ENCODE peak calls at places on chromosome 6, in nine cellular contexts. One of them, this sample, is unnamed. For H3K27me3, the result is how much of the 10 kb centered on the place peaks cover.

GRCh38 chr6:57021086-57021720 is 25.3 kb upstream of the KIAA1586 start:
- DNase-seq in PC-9: no peak
- DNase-seq in mammary epithelial cell: peak
- DNase-seq in fibroblast of lung: peak
- DNase-seq in MM.1S: peak
- DNase-seq in IMR-90: peak
- DNase-seq in hepatocyte: peak
- DNase-seq in endothelial cell of umbilical vein: peak
- DNase-seq in H9: no peak
- DNase-seq in this sample: no peak

GRCh38 chr6:157272866-157273755 is 50.2 kb downstream of the TMEM242 start:
- DNase-seq in PC-9: no peak
- DNase-seq in mammary epithelial cell: no peak
- DNase-seq in fibroblast of lung: no peak
- DNase-seq in MM.1S: no peak
- DNase-seq in IMR-90: no peak
- DNase-seq in hepatocyte: no peak
- DNase-seq in endothelial cell of umbilical vein: no peak
- DNase-seq in H9: peak
- DNase-seq in this sample: peak

GRCh38 chr6:10414766-10415592 is at the start of gene TFAP2A:
- DNase-seq in PC-9: peak
- DNase-seq in mammary epithelial cell: peak
- DNase-seq in fibroblast of lung: peak
- DNase-seq in MM.1S: no peak
- DNase-seq in IMR-90: peak
- DNase-seq in hepatocyte: peak
- DNase-seq in endothelial cell of umbilical vein: no peak
- DNase-seq in H9: peak
- DNase-seq in this sample: peak

GRCh38 chr6:75600694-75601265 is 900 bp upstream of the SENP6 start:
- DNase-seq in PC-9: no peak
- DNase-seq in mammary epithelial cell: peak
- DNase-seq in fibroblast of lung: no peak
- DNase-seq in MM.1S: peak
- DNase-seq in IMR-90: no peak
- DNase-seq in hepatocyte: no peak
- DNase-seq in endothelial cell of umbilical vein: peak
- DNase-seq in H9: no peak
- DNase-seq in this sample: no peak

GRCh38 chr6:163679012-163679660 is 264.6 kb downstream of the QKI start:
- DNase-seq in PC-9: no peak
- DNase-seq in mammary epithelial cell: no peak
- DNase-seq in fibroblast of lung: no peak
- DNase-seq in MM.1S: no peak
- DNase-seq in IMR-90: no peak
- DNase-seq in hepatocyte: no peak
- DNase-seq in endothelial cell of umbilical vein: no peak
- DNase-seq in H9: no peak
- DNase-seq in this sample: no peak

GRCh38 chr6:168815229-168815628 is 374.2 kb downstream of the SMOC2 start:
- DNase-seq in PC-9: no peak
- DNase-seq in mammary epithelial cell: no peak
- DNase-seq in fibroblast of lung: no peak
- DNase-seq in MM.1S: no peak
- DNase-seq in IMR-90: no peak
- DNase-seq in hepatocyte: no peak
- DNase-seq in endothelial cell of umbilical vein: no peak
- DNase-seq in H9: no peak
- DNase-seq in this sample: no peak

GRCh38 chr6:143160439-143161220 is 99.9 kb downstream of the AIG1 start:
- DNase-seq in PC-9: no peak
- DNase-seq in mammary epithelial cell: no peak
- DNase-seq in fibroblast of lung: no peak
- DNase-seq in MM.1S: no peak
- DNase-seq in IMR-90: no peak
- DNase-seq in hepatocyte: no peak
- DNase-seq in endothelial cell of umbilical vein: no peak
- DNase-seq in H9: no peak
- DNase-seq in this sample: no peak

GRCh38 chr6:48212501-48212900 is 101.5 kb upstream of the PTCHD4 start:
- DNase-seq in PC-9: no peak
- DNase-seq in mammary epithelial cell: no peak
- DNase-seq in fibroblast of lung: no peak
- DNase-seq in MM.1S: no peak
- DNase-seq in IMR-90: no peak
- DNase-seq in hepatocyte: no peak
- DNase-seq in endothelial cell of umbilical vein: no peak
- DNase-seq in H9: no peak
- DNase-seq in this sample: no peak

GRCh38 chr6:116375262-116375661 is 4.5 kb downstream of the DSE start:
- DNase-seq in PC-9: no peak
- DNase-seq in mammary epithelial cell: no peak
- DNase-seq in fibroblast of lung: no peak
- DNase-seq in MM.1S: no peak
- DNase-seq in IMR-90: no peak
- DNase-seq in hepatocyte: no peak
- DNase-seq in endothelial cell of umbilical vein: no peak
- DNase-seq in H9: no peak
- DNase-seq in this sample: no peak

GRCh38 chr6:116376149-116376548 is 5.4 kb downstream of the DSE start:
- DNase-seq in PC-9: no peak
- DNase-seq in mammary epithelial cell: peak
- DNase-seq in fibroblast of lung: no peak
- DNase-seq in MM.1S: no peak
- DNase-seq in IMR-90: no peak
- DNase-seq in hepatocyte: no peak
- DNase-seq in endothelial cell of umbilical vein: no peak
- DNase-seq in H9: no peak
- DNase-seq in this sample: no peak

GRCh38 chr6:116374586-116374985 is 3.8 kb downstream of the DSE start:
- DNase-seq in PC-9: no peak
- DNase-seq in mammary epithelial cell: no peak
- DNase-seq in fibroblast of lung: no peak
- DNase-seq in MM.1S: no peak
- DNase-seq in IMR-90: no peak
- DNase-seq in hepatocyte: no peak
- DNase-seq in endothelial cell of umbilical vein: no peak
- DNase-seq in H9: no peak
- DNase-seq in this sample: no peak

GRCh38 chr6:116373300-116373699 is 2.6 kb downstream of the DSE start:
- DNase-seq in PC-9: no peak
- DNase-seq in mammary epithelial cell: peak
- DNase-seq in fibroblast of lung: no peak
- DNase-seq in MM.1S: no peak
- DNase-seq in IMR-90: peak
- DNase-seq in hepatocyte: no peak
- DNase-seq in endothelial cell of umbilical vein: no peak
- DNase-seq in H9: no peak
- DNase-seq in this sample: no peak

DNA sequence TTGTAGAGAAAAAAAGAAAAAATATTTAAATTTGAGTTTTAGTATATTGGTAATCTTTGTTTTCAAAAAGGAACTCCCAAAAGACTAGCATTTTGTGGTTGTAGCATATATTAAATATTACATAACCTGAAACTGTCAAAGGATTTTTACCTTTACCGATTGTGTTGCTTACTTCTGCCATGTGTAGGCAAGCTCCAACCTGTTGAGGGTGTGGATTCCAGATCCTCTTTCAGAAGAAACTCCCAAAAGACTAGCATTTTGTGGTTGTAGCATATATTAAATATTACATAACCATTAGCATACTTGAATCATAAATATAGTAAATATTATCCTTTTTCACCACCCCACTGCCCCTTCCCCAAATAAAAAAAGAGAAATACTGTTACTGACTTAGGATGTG is 3.2 kb downstream of the DSE start:
- DNase-seq in PC-9: no peak
- DNase-seq in mammary epithelial cell: peak
- DNase-seq in fibroblast of lung: no peak
- DNase-seq in MM.1S: no peak
- DNase-seq in IMR-90: no peak
- DNase-seq in hepatocyte: no peak
- DNase-seq in endothelial cell of umbilical vein: no peak
- DNase-seq in H9: no peak
- DNase-seq in this sample: no peak
- TF ChIP-seq CTCF in PC-9: no peak
- TF ChIP-seq CTCF in mammary epithelial cell: no peak
- TF ChIP-seq CTCF in fibroblast of lung: no peak
- TF ChIP-seq CTCF in MM.1S: no peak
- TF ChIP-seq CTCF in IMR-90: no peak
- TF ChIP-seq CTCF in hepatocyte: no peak
- TF ChIP-seq CTCF in endothelial cell of umbilical vein: no peak
- TF ChIP-seq CTCF in H9: no peak
- TF ChIP-seq CTCF in this sample: no peak

GRCh38 chr6:33213989-33214335 is 5.7 kb downstream of the RING1 start:
- DNase-seq in PC-9: no peak
- DNase-seq in mammary epithelial cell: no peak
- DNase-seq in fibroblast of lung: no peak
- DNase-seq in MM.1S: no peak
- DNase-seq in IMR-90: no peak
- DNase-seq in hepatocyte: no peak
- DNase-seq in endothelial cell of umbilical vein: no peak
- DNase-seq in H9: no peak
- DNase-seq in this sample: peak

GRCh38 chr6:33213166-33213988 is 5.1 kb downstream of the RING1 start:
- DNase-seq in PC-9: no peak
- DNase-seq in mammary epithelial cell: no peak
- DNase-seq in fibroblast of lung: no peak
- DNase-seq in MM.1S: no peak
- DNase-seq in IMR-90: no peak
- DNase-seq in hepatocyte: no peak
- DNase-seq in endothelial cell of umbilical vein: no peak
- DNase-seq in H9: no peak
- DNase-seq in this sample: peak

GRCh38 chr6:33211136-33211535 is 2.8 kb downstream of the RING1 start:
- DNase-seq in PC-9: no peak
- DNase-seq in mammary epithelial cell: no peak
- DNase-seq in fibroblast of lung: no peak
- DNase-seq in MM.1S: no peak
- DNase-seq in IMR-90: no peak
- DNase-seq in hepatocyte: no peak
- DNase-seq in endothelial cell of umbilical vein: no peak
- DNase-seq in H9: no peak
- DNase-seq in this sample: peak

GRCh38 chr6:33211666-33212422 is 3.5 kb downstream of the RING1 start:
- DNase-seq in PC-9: no peak
- DNase-seq in mammary epithelial cell: no peak
- DNase-seq in fibroblast of lung: no peak
- DNase-seq in MM.1S: no peak
- DNase-seq in IMR-90: no peak
- DNase-seq in hepatocyte: no peak
- DNase-seq in endothelial cell of umbilical vein: no peak
- DNase-seq in H9: peak
- DNase-seq in this sample: peak

DNA sequence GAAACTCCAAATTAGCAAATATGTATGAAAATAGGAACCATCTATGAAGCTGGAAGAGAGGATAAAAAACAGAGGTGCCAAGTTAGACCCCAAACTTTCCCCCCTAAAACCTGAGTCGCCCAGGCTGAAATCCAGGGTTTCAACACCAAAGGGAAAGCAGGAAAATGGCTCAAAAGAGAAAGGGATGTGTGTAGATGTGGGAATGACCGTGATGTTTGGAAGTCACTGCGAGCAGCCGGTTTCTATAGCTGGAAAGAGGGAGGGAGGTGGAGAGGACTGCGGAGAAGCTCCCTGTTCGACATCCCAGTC is 4.5 kb downstream of the RING1 start:
- DNase-seq in PC-9: no peak
- DNase-seq in mammary epithelial cell: no peak
- DNase-seq in fibroblast of lung: no peak
- DNase-seq in MM.1S: no peak
- DNase-seq in IMR-90: no peak
- DNase-seq in hepatocyte: no peak
- DNase-seq in endothelial cell of umbilical vein: no peak
- DNase-seq in H9: no peak
- DNase-seq in this sample: peak
- H3K27me3 ChIP-seq in PC-9: under half
- H3K27me3 ChIP-seq in mammary epithelial cell: under half
- H3K27me3 ChIP-seq in fibroblast of lung: under half
- H3K27me3 ChIP-seq in MM.1S: under half
- H3K27me3 ChIP-seq in IMR-90: under half
- H3K27me3 ChIP-seq in hepatocyte: under half
- H3K27me3 ChIP-seq in endothelial cell of umbilical vein: under half
- H3K27me3 ChIP-seq in H9: under half
- H3K27me3 ChIP-seq in this sample: under half

DNA sequence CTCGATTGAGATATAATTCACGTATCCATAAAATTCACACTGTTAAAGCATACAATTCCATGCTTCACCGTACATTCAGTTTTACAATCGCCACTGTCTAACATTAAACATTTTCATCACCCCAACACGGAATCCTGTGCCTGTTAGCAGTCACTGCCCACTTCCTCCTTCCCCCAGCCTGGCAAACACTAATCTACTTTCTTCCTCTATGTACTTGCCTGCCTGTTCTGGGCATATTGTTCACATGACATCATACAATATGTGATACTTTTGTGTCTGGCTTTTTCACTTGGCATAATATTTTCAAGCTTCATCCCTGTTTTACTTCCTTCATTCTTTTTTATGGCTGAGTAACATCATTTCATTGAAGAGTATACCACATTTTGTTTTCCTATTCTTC is 359.9 kb downstream of the HDGFL1 start:
- DNase-seq in PC-9: no peak
- DNase-seq in mammary epithelial cell: no peak
- DNase-seq in fibroblast of lung: no peak
- DNase-seq in MM.1S: no peak
- DNase-seq in IMR-90: no peak
- DNase-seq in hepatocyte: no peak
- DNase-seq in endothelial cell of umbilical vein: peak
- DNase-seq in H9: no peak
- DNase-seq in this sample: no peak
- H3K4me2 ChIP-seq in PC-9: no peak
- H3K4me2 ChIP-seq in mammary epithelial cell: no peak
- H3K4me2 ChIP-seq in fibroblast of lung: no peak
- H3K4me2 ChIP-seq in MM.1S: no peak
- H3K4me2 ChIP-seq in IMR-90: no peak
- H3K4me2 ChIP-seq in hepatocyte: no peak
- H3K4me2 ChIP-seq in endothelial cell of umbilical vein: no peak
- H3K4me2 ChIP-seq in H9: no peak
- H3K4me2 ChIP-seq in this sample: no peak

GRCh38 chr6:11615214-11615602 is 77.7 kb downstream of the TMEM170B start:
- DNase-seq in PC-9: peak
- DNase-seq in mammary epithelial cell: peak
- DNase-seq in fibroblast of lung: peak
- DNase-seq in MM.1S: no peak
- DNase-seq in IMR-90: peak
- DNase-seq in hepatocyte: no peak
- DNase-seq in endothelial cell of umbilical vein: peak
- DNase-seq in H9: no peak
- DNase-seq in this sample: no peak

GRCh38 chr6:11621119-11621518 is 83.6 kb downstream of the TMEM170B start:
- DNase-seq in PC-9: no peak
- DNase-seq in mammary epithelial cell: no peak
- DNase-seq in fibroblast of lung: no peak
- DNase-seq in MM.1S: no peak
- DNase-seq in IMR-90: no peak
- DNase-seq in hepatocyte: no peak
- DNase-seq in endothelial cell of umbilical vein: no peak
- DNase-seq in H9: no peak
- DNase-seq in this sample: no peak

GRCh38 chr6:11616200-11616611 is 78.7 kb downstream of the TMEM170B start:
- DNase-seq in PC-9: no peak
- DNase-seq in mammary epithelial cell: no peak
- DNase-seq in fibroblast of lung: peak
- DNase-seq in MM.1S: no peak
- DNase-seq in IMR-90: peak
- DNase-seq in hepatocyte: no peak
- DNase-seq in endothelial cell of umbilical vein: no peak
- DNase-seq in H9: no peak
- DNase-seq in this sample: no peak

GRCh38 chr6:11622156-11622555 is 84.6 kb downstream of the TMEM170B start:
- DNase-seq in PC-9: no peak
- DNase-seq in mammary epithelial cell: no peak
- DNase-seq in fibroblast of lung: no peak
- DNase-seq in MM.1S: no peak
- DNase-seq in IMR-90: no peak
- DNase-seq in hepatocyte: no peak
- DNase-seq in endothelial cell of umbilical vein: no peak
- DNase-seq in H9: no peak
- DNase-seq in this sample: no peak

DNA sequence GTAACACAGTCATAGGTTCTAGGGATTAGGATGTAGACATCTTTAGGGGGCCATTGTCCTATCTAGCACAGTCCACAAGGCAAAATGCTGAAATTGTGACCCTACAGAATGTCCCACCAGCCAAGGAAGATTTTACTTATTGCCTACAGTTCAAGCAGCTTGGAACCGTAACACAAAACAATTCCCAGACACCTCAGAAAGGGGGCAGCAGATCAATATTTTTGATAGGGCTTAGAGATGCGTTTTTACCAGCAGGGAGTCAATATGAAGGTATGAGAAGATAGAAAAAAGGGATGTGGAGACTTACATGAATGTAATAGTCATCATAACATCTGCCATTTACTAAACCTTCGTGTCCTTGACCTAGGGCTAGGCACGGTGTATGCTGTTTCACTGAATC is 81.0 kb downstream of the TMEM170B start:
- DNase-seq in PC-9: no peak
- DNase-seq in mammary epithelial cell: no peak
- DNase-seq in fibroblast of lung: peak
- DNase-seq in MM.1S: no peak
- DNase-seq in IMR-90: peak
- DNase-seq in hepatocyte: no peak
- DNase-seq in endothelial cell of umbilical vein: peak
- DNase-seq in H9: no peak
- DNase-seq in this sample: no peak
- TF ChIP-seq CTCF in PC-9: peak
- TF ChIP-seq CTCF in mammary epithelial cell: peak
- TF ChIP-seq CTCF in fibroblast of lung: peak
- TF ChIP-seq CTCF in MM.1S: peak
- TF ChIP-seq CTCF in IMR-90: peak
- TF ChIP-seq CTCF in hepatocyte: peak
- TF ChIP-seq CTCF in endothelial cell of umbilical vein: peak
- TF ChIP-seq CTCF in H9: peak
- TF ChIP-seq CTCF in this sample: peak